ENCODE peak calls at places on chromosome 14, in seven cellular contexts. U is fibroblast of pulmonary artery, W is cardiac muscle cell, A is tibial nerve, X is GM23338, C is astrocyte of the spinal cord, E is esophagus squamous epithelium. V is an unnamed sample.

GRCh38 chr14:68762944-68763831 is 29.7 kb downstream of the ZFP36L1 start:
- DNase-seq in U (peak), W (peak), A (no peak), X (peak), C (no peak), E (no peak), V (no peak)

GRCh38 chr14:21923820-21924219 is 250.2 kb upstream of the OR4E1 start:
- DNase-seq in U (no peak), W (no peak), A (no peak), X (no peak), C (no peak), E (no peak), V (no peak)

GRCh38 chr14:61482348-61483206 is 161.2 kb downstream of the PRKCH start:
- DNase-seq in U (no peak), W (no peak), A (no peak), X (no peak), C (no peak), E (no peak), V (no peak)

GRCh38 chr14:56119221-56119967 is 1.2 kb downstream of the PELI2 start:
- DNase-seq in U (peak), W (peak), A (peak), X (peak), C (peak), E (no peak), V (peak)

GRCh38 chr14:66104486-66104885 is 381.7 kb upstream of the CCDC196 start:
- DNase-seq in U (no peak), W (no peak), A (no peak), X (peak), C (no peak), E (no peak), V (no peak)

GRCh38 chr14:92677087-92677668 is 71.2 kb downstream of the LGMN start:
- DNase-seq in U (no peak), W (no peak), A (no peak), X (no peak), C (no peak), E (no peak), V (no peak)

GRCh38 chr14:45709541-45709940 is 456.5 kb upstream of the MIS18BP1 start:
- DNase-seq in U (no peak), W (no peak), A (no peak), X (no peak), C (no peak), E (no peak), V (no peak)

GRCh38 chr14:91041450-91041849 is 19.0 kb downstream of the RPS6KA5 start:
- DNase-seq in U (no peak), W (no peak), A (no peak), X (no peak), C (no peak), E (no peak), V (no peak)

GRCh38 chr14:38838049-38838978 is 264.7 kb downstream of the SEC23A start:
- DNase-seq in U (no peak), W (no peak), A (no peak), X (no peak), C (no peak), E (no peak), V (no peak)

GRCh38 chr14:38605193-38606114 is 349.6 kb upstream of the CLEC14A start:
- DNase-seq in U (peak), W (no peak), A (no peak), X (peak), C (no peak), E (no peak), V (no peak)

GRCh38 chr14:74085047-74085637 is 386 bp downstream of the LIN52 start:
- DNase-seq in U (peak), W (peak), A (no peak), X (peak), C (peak), E (no peak), V (peak)

GRCh38 chr14:29682789-29683188 is 244.9 kb downstream of the PRKD1 start:
- DNase-seq in U (no peak), W (no peak), A (no peak), X (no peak), C (no peak), E (no peak), V (no peak)

GRCh38 chr14:30462358-30462757 is 96.6 kb upstream of the G2E3 start:
- DNase-seq in U (no peak), W (no peak), A (no peak), X (no peak), C (no peak), E (no peak), V (no peak)

GRCh38 chr14:53509845-53510244 is 356.7 kb upstream of the DDHD1 start:
- DNase-seq in U (no peak), W (no peak), A (peak), X (no peak), C (no peak), E (no peak), V (no peak)

GRCh38 chr14:90409209-90409730 is 12.4 kb downstream of the CALM1 start:
- DNase-seq in U (peak), W (no peak), A (peak), X (no peak), C (peak), E (no peak), V (peak)

GRCh38 chr14:93619176-93619793 is 169.0 kb downstream of the PRIMA1 start:
- DNase-seq in U (peak), W (peak), A (peak), X (peak), C (peak), E (no peak), V (peak)

GRCh38 chr14:35384386-35385041 is 20.0 kb downstream of the NFKBIA start:
- DNase-seq in U (peak), W (no peak), A (peak), X (no peak), C (peak), E (no peak), V (peak)

GRCh38 chr14:74861734-74862090 is 14.2 kb downstream of the PROX2 start:
- DNase-seq in U (no peak), W (no peak), A (no peak), X (no peak), C (no peak), E (no peak), V (no peak)

GRCh38 chr14:95156765-95157194 is 549 bp downstream of the DICER1 start:
- DNase-seq in U (no peak), W (peak), A (peak), X (no peak), C (no peak), E (no peak), V (no peak)

GRCh38 chr14:92360666-92361370 is 37.9 kb downstream of the SLC24A4 start:
- DNase-seq in U (no peak), W (no peak), A (no peak), X (no peak), C (no peak), E (no peak), V (no peak)

GRCh38 chr14:85562630-85563029 is 32.7 kb downstream of the FLRT2 start:
- DNase-seq in U (no peak), W (no peak), A (no peak), X (no peak), C (no peak), E (no peak), V (no peak)

GRCh38 chr14:70009961-70010360 is 130.7 kb downstream of the SMOC1 start:
- DNase-seq in U (no peak), W (no peak), A (no peak), X (no peak), C (no peak), E (no peak), V (no peak)

GRCh38 chr14:68775614-68776126 is 17.2 kb downstream of the ZFP36L1 start:
- DNase-seq in U (no peak), W (no peak), A (no peak), X (peak), C (no peak), E (no peak), V (no peak)

GRCh38 chr14:61388173-61388975 is 67.0 kb downstream of the PRKCH start:
- DNase-seq in U (peak), W (no peak), A (no peak), X (no peak), C (peak), E (no peak), V (no peak)

GRCh38 chr14:71474866-71475265 is 457.4 kb upstream of the RGS6 start:
- DNase-seq in U (no peak), W (no peak), A (no peak), X (no peak), C (no peak), E (no peak), V (no peak)

DNA sequence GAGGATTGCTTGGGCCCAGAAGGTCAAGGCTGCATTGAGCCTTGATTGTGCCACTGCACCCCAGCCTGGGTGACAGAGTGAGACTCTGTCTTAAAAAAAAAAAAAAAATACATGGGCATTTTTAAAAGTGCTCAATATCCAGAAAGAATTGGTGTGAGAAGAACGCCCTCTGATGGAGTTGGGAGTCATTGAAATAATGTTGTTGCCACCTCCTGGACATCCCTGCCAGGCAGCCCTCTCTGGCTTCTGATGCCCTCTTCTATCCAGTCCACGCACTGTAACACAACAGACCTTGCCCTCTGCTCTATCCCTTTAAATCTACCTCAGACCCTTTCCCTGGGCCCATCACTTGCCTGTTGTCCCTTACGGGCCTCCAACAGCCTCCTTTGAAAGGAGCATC is 4.9 kb downstream of the PTGDR start:
- DNase-seq in U (peak), W (peak), A (no peak), X (peak), C (peak), E (no peak), V (peak)
- TF ChIP-seq CTCF in U (peak), W (peak), A (no peak), X (peak), C (peak), E (no peak), V (peak)

GRCh38 chr14:97010491-97011160 is 213.4 kb downstream of the VRK1 start:
- DNase-seq in U (no peak), W (no peak), A (no peak), X (peak), C (no peak), E (no peak), V (no peak)
- TF ChIP-seq CTCF in U (no peak), W (no peak), A (no peak), X (peak), C (no peak), E (no peak), V (no peak)

DNA sequence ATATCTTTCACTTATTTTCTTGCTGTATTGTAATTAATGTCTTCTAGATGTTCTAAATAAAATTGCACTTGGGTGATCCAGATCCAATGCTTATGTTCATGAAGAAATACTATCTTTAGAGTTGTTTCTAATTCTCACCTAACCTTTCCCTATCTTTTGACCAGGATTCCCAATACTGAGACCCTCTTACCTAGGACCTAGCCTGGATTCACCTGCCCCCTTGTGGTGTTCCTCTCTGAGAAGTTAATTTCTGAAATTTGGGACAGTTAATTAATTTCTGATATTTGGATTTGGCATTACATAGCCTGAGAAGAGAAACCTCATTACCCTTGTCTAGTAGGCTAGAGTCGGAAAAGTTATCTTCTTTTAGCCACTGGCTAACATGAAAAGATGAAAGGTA is 29.5 kb downstream of the FOXA1 start:
- DNase-seq in U (no peak), W (no peak), A (no peak), X (peak), C (no peak), E (no peak), V (no peak)
- TF ChIP-seq CTCF in U (peak), W (peak), A (no peak), X (peak), C (peak), E (peak), V (peak)

GRCh38 chr14:26163761-26164160 is 434.1 kb downstream of the NOVA1 start:
- DNase-seq in U (peak), W (peak), A (no peak), X (peak), C (peak), E (no peak), V (peak)
- TF ChIP-seq CTCF in U (peak), W (peak), A (peak), X (peak), C (peak), E (peak), V (peak)

GRCh38 chr14:101235042-101235871 is 326.0 kb upstream of the DIO3 start:
- DNase-seq in U (peak), W (peak), A (peak), X (peak), C (peak), E (no peak), V (peak)
- TF ChIP-seq CTCF in U (peak), W (peak), A (peak), X (peak), C (peak), E (peak), V (peak)

V was measured in brain microvascular endothelial cell.